ENCODE peak calls at places on chromosome 14, in nine cellular contexts. F is CD8-positive, alpha-beta memory T cell; M is thyroid gland; Q is mucosa of descending colon; O is adrenal gland; H is aorta; C is cardiac muscle cell; V is lower lobe of right lung; P is naive thymus-derived CD4-positive, alpha-beta T cell. U is an unnamed sample.

GRCh38 chr14:20684662-20685456 is 499 bp downstream of the RNASE4 start:
- DNase-seq in M (peak; percentile 13), F (no peak), C (peak; percentile 75), P (no peak), O (peak; percentile 13), V (no peak), H (peak; percentile 66), Q (peak; percentile 64), U (no peak)

GRCh38 chr14:66853311-66853710 is 335.9 kb upstream of the GARIN2 start:
- DNase-seq in F (no peak), Q (no peak), V (no peak), O (no peak), H (no peak), C (no peak), M (no peak), P (no peak), U (no peak)

GRCh38 chr14:35201066-35201465 is 78.7 kb downstream of the PRORP start:
- DNase-seq in C (no peak), Q (no peak), H (no peak), M (no peak), P (no peak), O (no peak), F (no peak), V (no peak), U (no peak)

GRCh38 chr14:72521968-72522741 is 371.7 kb downstream of the DPF3 start:
- DNase-seq in Q (no peak), V (no peak), O (no peak), H (no peak), P (no peak), M (no peak), C (no peak), F (no peak), U (no peak)

GRCh38 chr14:65933400-65934068 is 521.0 kb downstream of the FUT8 start:
- DNase-seq in F (no peak), C (peak; percentile 37), H (no peak), M (no peak), P (no peak), V (no peak), Q (no peak), O (no peak), U (no peak)

GRCh38 chr14:20667957-20668356 is 16.4 kb upstream of the RNASE4 start:
- DNase-seq in Q (no peak), F (no peak), P (no peak), V (no peak), C (no peak), O (no peak), H (no peak), M (no peak), U (no peak)

GRCh38 chr14:77272261-77272660 is 1.3 kb upstream of the NGB start:
- DNase-seq in F (no peak), C (no peak), V (no peak), M (no peak), O (no peak), H (no peak), P (no peak), Q (no peak), U (no peak)

GRCh38 chr14:69087061-69087461 is 65.9 kb downstream of the DCAF5 start:
- DNase-seq in M (peak; percentile 47), P (no peak), O (no peak), V (no peak), H (no peak), C (peak; percentile 67), F (no peak), Q (no peak), U (no peak)

GRCh38 chr14:32897724-32898064 is 41.0 kb upstream of the NPAS3 start:
- DNase-seq in P (no peak), M (no peak), V (no peak), Q (no peak), F (no peak), O (peak; percentile 54), C (no peak), H (no peak), U (no peak)

GRCh38 chr14:61553730-61554641 is 141.3 kb upstream of the HIF1A start:
- DNase-seq in Q (no peak), M (no peak), P (no peak), F (no peak), O (peak; percentile 85), H (peak; percentile 69), C (peak; percentile 95), V (no peak), U (peak; percentile 94)

GRCh38 chr14:99968156-99968920 is 96.9 kb upstream of the EVL start:
- DNase-seq in Q (no peak), F (no peak), V (no peak), O (no peak), P (no peak), H (no peak), C (peak; percentile 74), M (no peak), U (no peak)

GRCh38 chr14:20436363-20436755 is 393 bp upstream of the KLHL33 start:
- DNase-seq in C (peak; percentile 75), H (no peak), V (no peak), Q (no peak), M (no peak), O (no peak), P (no peak), F (no peak), U (peak; percentile 86)

GRCh38 chr14:61385002-61385685 is 63.8 kb downstream of the PRKCH start:
- DNase-seq in C (no peak), P (peak; percentile 72), Q (no peak), V (no peak), F (peak; percentile 86), O (no peak), H (no peak), M (no peak), U (no peak)

GRCh38 chr14:101825797-101826196 is 64.3 kb downstream of the PPP2R5C start:
- DNase-seq in V (no peak), P (no peak), Q (no peak), H (no peak), F (no peak), O (no peak), M (no peak), C (no peak), U (no peak)
- H3K4me3 ChIP-seq in V (peak overlapping the region; percentile 34), P (peak overlapping the region; percentile 67), Q (no peak overlapping the region), H (no peak overlapping the region), F (peak overlapping the region; percentile 87), O (no peak overlapping the region), M (no peak overlapping the region), C (no peak overlapping the region), U (no peak overlapping the region)

GRCh38 chr14:105940534-105941225 is 414.3 kb downstream of the TMEM121 start:
- DNase-seq in M (no peak), H (no peak), P (no peak), F (no peak), V (no peak), C (no peak), O (no peak), Q (no peak), U (peak; percentile 46)

GRCh38 chr14:105937253-105938054 is 411.1 kb downstream of the TMEM121 start:
- DNase-seq in C (no peak), Q (no peak), O (no peak), V (no peak), P (no peak), H (no peak), F (no peak), M (no peak), U (peak; percentile 35)

GRCh38 chr14:105938959-105939358 is 412.6 kb downstream of the TMEM121 start:
- DNase-seq in F (no peak), O (no peak), M (no peak), P (no peak), Q (no peak), V (no peak), H (no peak), C (no peak), U (no peak)

GRCh38 chr14:105939810-105940508 is 413.6 kb downstream of the TMEM121 start:
- DNase-seq in F (no peak), V (no peak), P (no peak), H (no peak), Q (no peak), C (no peak), O (no peak), M (no peak), U (peak; percentile 37)

GRCh38 chr14:105938055-105938863 is 411.9 kb downstream of the TMEM121 start:
- DNase-seq in F (no peak), M (no peak), O (no peak), V (no peak), P (no peak), C (no peak), H (no peak), Q (no peak), U (peak; percentile 53)
- H3K9me3 ChIP-seq in F (peaks cover 7% of the 10 kb centered on the region), M (no peaks in the 10 kb centered on the region), O (no peaks in the 10 kb centered on the region), V (peaks cover 29% of the 10 kb centered on the region), P (peaks cover 21% of the 10 kb centered on the region), C (no peaks in the 10 kb centered on the region), H (peaks cover 13% of the 10 kb centered on the region), Q (peaks cover 17% of the 10 kb centered on the region), U (peaks cover 13% of the 10 kb centered on the region)

GRCh38 chr14:23884541-23884904 is 69.0 kb upstream of the DHRS4 start:
- DNase-seq in C (no peak), Q (no peak), V (no peak), H (no peak), O (no peak), M (no peak), P (no peak), F (no peak), U (no peak)

GRCh38 chr14:23887536-23887935 is 66.0 kb upstream of the DHRS4 start:
- DNase-seq in F (no peak), Q (no peak), M (no peak), H (no peak), P (no peak), C (no peak), O (no peak), V (no peak), U (no peak)

GRCh38 chr14:23882884-23883283 is 70.7 kb upstream of the DHRS4 start:
- DNase-seq in C (no peak), V (no peak), P (no peak), Q (no peak), O (no peak), M (no peak), H (no peak), F (no peak), U (no peak)

GRCh38 chr14:23881292-23881691 is 72.3 kb upstream of the DHRS4 start:
- DNase-seq in C (no peak), F (no peak), Q (no peak), H (no peak), M (no peak), O (no peak), P (no peak), V (no peak), U (no peak)

GRCh38 chr14:23883684-23884540 is 69.7 kb upstream of the DHRS4 start:
- DNase-seq in P (no peak), Q (no peak), V (no peak), F (no peak), M (no peak), C (no peak), O (no peak), H (no peak), U (no peak)
- H3K4me3 ChIP-seq in P (no peak overlapping the region), Q (no peak overlapping the region), V (no peak overlapping the region), F (no peak overlapping the region), M (no peak overlapping the region), C (no peak overlapping the region), O (no peak overlapping the region), H (no peak overlapping the region), U (no peak overlapping the region)

DNA sequence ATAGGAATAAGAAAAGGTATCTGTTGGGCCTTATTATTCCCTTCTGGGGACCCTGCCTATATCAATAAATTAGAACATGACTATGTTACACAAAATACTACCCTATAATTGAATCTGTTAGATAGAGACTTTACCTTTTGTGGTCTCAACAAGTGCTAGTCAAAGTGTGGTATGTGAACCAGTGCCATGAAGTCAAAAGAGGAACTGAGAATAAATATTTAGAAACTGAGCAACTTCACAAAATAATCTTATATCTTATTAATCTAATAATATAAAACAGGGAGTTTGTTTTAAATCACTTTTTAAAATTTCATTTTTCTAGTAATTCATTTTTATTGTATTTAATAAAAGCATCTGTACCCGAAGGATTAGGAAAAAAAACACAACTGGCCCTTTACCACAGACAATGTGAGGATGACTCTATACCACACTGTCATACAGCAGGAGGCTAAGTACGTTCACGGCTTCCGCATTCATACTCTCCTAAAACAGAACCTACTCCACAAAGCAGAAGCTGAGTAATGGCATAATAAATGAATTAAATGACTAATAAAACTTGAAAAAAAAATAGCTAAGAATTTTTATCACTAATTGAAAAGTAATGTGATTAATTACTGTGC is 42.1 kb downstream of the SEC23A start:
- DNase-seq in V (no peak), F (no peak), M (no peak), O (no peak), P (no peak), Q (no peak), C (no peak), H (no peak), U (no peak)
- H3K9me3 ChIP-seq in V (peaks cover 16% of the 10 kb centered on the region), F (peaks cover 11% of the 10 kb centered on the region), M (no peaks in the 10 kb centered on the region), O (no peaks in the 10 kb centered on the region), P (peaks cover 15% of the 10 kb centered on the region), Q (peaks cover 25% of the 10 kb centered on the region), C (no peaks in the 10 kb centered on the region), H (peaks cover 3% of the 10 kb centered on the region), U (peaks cover under 1% of the 10 kb centered on the region)